ENCODE peak calls at places on chromosomes 7 and 10, in six cellular contexts. G, I, O, Q, N and B are unnamed samples.

GRCh38 chr10:103663802-103664201 is 170.3 kb downstream of the NEURL1 start:
- DNase-seq in G (peak; percentile 92), I (no peak), O (no peak), Q (no peak), N (no peak), B (no peak)

GRCh38 chr10:71701733-71702132 is 17.8 kb downstream of the C10orf105 start:
- DNase-seq in G (no peak), I (no peak), O (no peak), Q (no peak), N (no peak), B (no peak)

GRCh38 chr7:16027396-16027795 is 340.9 kb upstream of the MEOX2 start:
- DNase-seq in G (no peak), I (no peak), O (peak; percentile 50), Q (no peak), N (no peak), B (no peak)

GRCh38 chr10:116038259-116038658 is 234.7 kb downstream of the GFRA1 start:
- DNase-seq in G (no peak), I (no peak), O (no peak), Q (no peak), N (no peak), B (no peak)

GRCh38 chr7:107815254-107815882 is 12.3 kb upstream of the SLC26A3 start:
- DNase-seq in G (no peak), I (no peak), O (no peak), Q (no peak), N (no peak), B (no peak)

GRCh38 chr7:115211171-115211570 is 289.3 kb downstream of the MDFIC start:
- DNase-seq in G (no peak), I (no peak), O (no peak), Q (no peak), N (no peak), B (no peak)

GRCh38 chr7:66070222-66070621 is 5.4 kb upstream of the ASL start:
- DNase-seq in G (no peak), I (no peak), O (no peak), Q (no peak), N (peak; percentile 42), B (no peak)

GRCh38 chr10:48626986-48627731 is 22.3 kb upstream of the ARHGAP22 start:
- DNase-seq in G (no peak), I (no peak), O (no peak), Q (no peak), N (no peak), B (no peak)

GRCh38 chr10:17075510-17075909 is 54.1 kb downstream of the CUBN start:
- DNase-seq in G (no peak), I (no peak), O (no peak), Q (no peak), N (peak; percentile 90), B (no peak)

GRCh38 chr7:111954474-111955311 is 251.5 kb downstream of the DOCK4 start:
- DNase-seq in G (peak; percentile 74), I (no peak), O (no peak), Q (no peak), N (no peak), B (no peak)

GRCh38 chr10:3537518-3537917 is 247.5 kb downstream of the KLF6 start:
- DNase-seq in G (no peak), I (no peak), O (no peak), Q (no peak), N (no peak), B (no peak)

GRCh38 chr7:41987-42386 is 150.4 kb upstream of the FAM20C start:
- DNase-seq in G (no peak), I (no peak), O (no peak), Q (no peak), N (no peak), B (no peak)

GRCh38 chr7:44398506-44398905 is 73.1 kb upstream of the CAMK2B start:
- DNase-seq in G (no peak), I (no peak), O (no peak), Q (no peak), N (no peak), B (no peak)

GRCh38 chr10:104643023-104643663 is 2.1 kb downstream of the SORCS3 start:
- DNase-seq in G (no peak), I (no peak), O (no peak), Q (no peak), N (no peak), B (no peak)

GRCh38 chr10:28954211-28954610 is 276.9 kb downstream of the BAMBI start:
- DNase-seq in G (no peak), I (no peak), O (no peak), Q (no peak), N (no peak), B (no peak)

GRCh38 chr10:7551289-7551688 is 115.5 kb downstream of the ITIH5 start:
- DNase-seq in G (no peak), I (no peak), O (no peak), Q (no peak), N (no peak), B (no peak)

GRCh38 chr7:129615018-129615417 is 3.5 kb downstream of the NRF1 start:
- DNase-seq in G (no peak), I (no peak), O (no peak), Q (peak; percentile 79), N (peak; percentile 63), B (no peak)

GRCh38 chr10:6347391-6347951 is 144.7 kb downstream of the PFKFB3 start:
- DNase-seq in G (peak; percentile 48), I (peak; percentile 35), O (no peak), Q (peak; percentile 47), N (no peak), B (no peak)

GRCh38 chr10:111089293-111089692 is 12.5 kb downstream of the ADRA2A start:
- DNase-seq in G (no peak), I (no peak), O (no peak), Q (no peak), N (no peak), B (no peak)

GRCh38 chr10:15515207-15515606 is 144.1 kb upstream of the FAM171A1 start:
- DNase-seq in G (peak; percentile 80), I (no peak), O (no peak), Q (no peak), N (no peak), B (no peak)

GRCh38 chr10:92569071-92569470 is 4.8 kb downstream of the IDE start:
- DNase-seq in G (no peak), I (no peak), O (no peak), Q (no peak), N (no peak), B (no peak)

GRCh38 chr7:122974229-122974628 is 21.3 kb downstream of the TAS2R16 start:
- DNase-seq in G (no peak), I (no peak), O (no peak), Q (no peak), N (no peak), B (no peak)

GRCh38 chr7:104106106-104106505 is 101.7 kb downstream of the ORC5 start:
- DNase-seq in G (peak; percentile 34), I (no peak), O (no peak), Q (no peak), N (peak; percentile 3), B (no peak)

GRCh38 chr10:62414359-62414758 is 40.2 kb downstream of the ZNF365 start:
- DNase-seq in G (no peak), I (no peak), O (no peak), Q (peak; percentile 77), N (no peak), B (no peak)

GRCh38 chr10:73907841-73908517 is 3.0 kb upstream of the PLAU start:
- DNase-seq in G (peak; percentile 42), I (no peak), O (no peak), Q (peak; percentile 97), N (peak; percentile 40), B (no peak)

GRCh38 chr7:25988640-25989039 is 163.4 kb upstream of the NFE2L3 start:
- DNase-seq in G (no peak), I (no peak), O (no peak), Q (no peak), N (no peak), B (no peak)

GRCh38 chr10:96422525-96422924 is 63.7 kb upstream of the OPALIN start:
- DNase-seq in G (no peak), I (no peak), O (no peak), Q (no peak), N (no peak), B (no peak)

GRCh38 chr10:132132391-132132841 is 54.3 kb upstream of the DPYSL4 start:
- DNase-seq in G (peak; percentile 29), I (no peak), O (peak; percentile 24), Q (no peak), N (no peak), B (no peak)

GRCh38 chr7:111011500-111011899 is 79.4 kb upstream of the LRRN3 start:
- DNase-seq in G (no peak), I (no peak), O (no peak), Q (no peak), N (no peak), B (no peak)

GRCh38 chr10:115173915-115174443 is 80.8 kb downstream of the ATRNL1 start:
- DNase-seq in G (no peak), I (no peak), O (no peak), Q (no peak), N (no peak), B (no peak)

GRCh38 chr10:71209324-71210030 is 2.9 kb upstream of the UNC5B start:
- DNase-seq in G (no peak), I (no peak), O (no peak), Q (no peak), N (no peak), B (no peak)